ENCODE peak calls at places on chromosomes 11 and 22, in ten cellular contexts. Y, V, I, X, Q, S, K, W, U and N are unnamed samples.

GRCh38 chr22:43234299-43234988 is 47.5 kb upstream of the TTLL12 start:
- DNase-seq in I (no peak), Q (no peak), W (no peak), X (no peak), V (no peak), K (no peak), U (no peak), Y (no peak), S (no peak), N (no peak)

GRCh38 chr11:12359761-12360160 is 17.6 kb upstream of the PARVA start:
- DNase-seq in W (no peak), S (no peak), X (no peak), V (no peak), Y (no peak), I (no peak), Q (no peak), K (no peak), U (no peak), N (no peak)

GRCh38 chr22:36377022-36377631 is 10.6 kb downstream of the MYH9 start:
- DNase-seq in W (no peak), Q (no peak), U (no peak), S (peak; percentile 66), V (no peak), K (no peak), I (no peak), X (no peak), Y (no peak), N (no peak)

GRCh38 chr11:13076961-13077360 is 67.8 kb downstream of the RASSF10 start:
- DNase-seq in V (no peak), X (no peak), Y (no peak), S (no peak), W (no peak), I (no peak), K (no peak), U (no peak), Q (no peak), N (no peak)

GRCh38 chr11:64085915-64086262 is 50.2 kb downstream of the FLRT1 start:
- DNase-seq in K (no peak), U (no peak), V (no peak), W (no peak), X (no peak), I (no peak), S (no peak), Q (no peak), Y (no peak), N (no peak)

GRCh38 chr22:43529954-43530863 is 118.4 kb downstream of the MPPED1 start:
- DNase-seq in X (no peak), U (no peak), S (no peak), I (no peak), K (no peak), V (no peak), Y (peak; percentile 29), Q (no peak), W (no peak), N (no peak)

GRCh38 chr11:36453678-36454077 is 56.4 kb downstream of the TRAF6 start:
- DNase-seq in S (no peak), X (no peak), V (no peak), K (no peak), I (no peak), Q (no peak), Y (no peak), W (no peak), U (no peak), N (no peak)

GRCh38 chr11:66322732-66323427 is 6.0 kb upstream of the CD248 start:
- DNase-seq in V (no peak), I (no peak), U (no peak), W (no peak), S (no peak), K (no peak), Q (peak; percentile 76), X (no peak), Y (peak; percentile 89), N (no peak)

GRCh38 chr11:34323601-34324000 is 34.2 kb downstream of the ABTB2 start:
- DNase-seq in Y (no peak), X (no peak), K (no peak), U (no peak), V (no peak), W (no peak), I (no peak), Q (no peak), S (no peak), N (no peak)

GRCh38 chr22:39955675-39956074 is 4.5 kb upstream of the TMA7B start:
- DNase-seq in Q (no peak), Y (no peak), K (no peak), S (no peak), W (no peak), U (no peak), X (no peak), I (no peak), V (no peak), N (no peak)

GRCh38 chr11:46947399-46948077 is 11.0 kb downstream of the CSTPP1 start:
- DNase-seq in S (no peak), Q (no peak), V (no peak), I (no peak), K (no peak), W (no peak), X (no peak), U (no peak), Y (no peak), N (no peak)

GRCh38 chr11:70466154-70466553 is 67.8 kb downstream of the CTTN start:
- DNase-seq in K (no peak), X (no peak), Q (no peak), V (peak; percentile 25), W (no peak), S (no peak), Y (peak; percentile 44), I (no peak), U (no peak), N (no peak)

GRCh38 chr11:95143106-95143681 is 53.5 kb downstream of the ENDOD1 start:
- DNase-seq in Y (no peak), K (no peak), U (no peak), X (no peak), I (no peak), W (no peak), V (no peak), S (no peak), Q (no peak), N (no peak)

GRCh38 chr11:29448246-29448877 is 568.5 kb downstream of the KCNA4 start:
- DNase-seq in W (no peak), V (peak; percentile 13), U (peak; percentile 8), Y (no peak), K (no peak), Q (no peak), S (no peak), X (no peak), I (no peak), N (no peak)

GRCh38 chr22:21837184-21837979 is 30.1 kb downstream of the MAPK1 start:
- DNase-seq in I (no peak), Q (no peak), K (no peak), X (no peak), W (no peak), V (peak; percentile 9), U (no peak), S (no peak), Y (no peak), N (no peak)

GRCh38 chr11:17931595-17931994 is 81.3 kb downstream of the SERGEF start:
- DNase-seq in S (no peak), X (no peak), Y (no peak), V (no peak), Q (no peak), I (no peak), U (no peak), W (no peak), K (no peak), N (no peak)

GRCh38 chr11:67572747-67573419 is 10.7 kb upstream of the GSTP1 start:
- DNase-seq in W (no peak), U (peak; percentile 40), I (no peak), K (no peak), S (peak; percentile 32), Q (peak; percentile 49), V (no peak), X (no peak), Y (no peak), N (no peak)

GRCh38 chr11:1780700-1781592 is 17.2 kb upstream of the CTSD start:
- DNase-seq in V (no peak), Y (peak; percentile 76), Q (no peak), U (no peak), X (no peak), K (no peak), W (no peak), I (no peak), S (no peak), N (no peak)

GRCh38 chr11:11757871-11758270 is 83.9 kb upstream of the USP47 start:
- DNase-seq in K (no peak), X (no peak), S (no peak), Y (no peak), V (no peak), Q (no peak), U (no peak), W (no peak), I (no peak), N (no peak)

GRCh38 chr11:44758996-44759395 is 32.2 kb downstream of the TSPAN18 start:
- DNase-seq in K (no peak), Y (no peak), Q (no peak), X (no peak), S (no peak), U (no peak), I (no peak), V (no peak), W (no peak), N (no peak)